ENCODE peak calls at places on chromosomes 11 and 22, in six cellular contexts. One of them, this sample, is unnamed.

GRCh38 chr11:1836011-1836945 is 1.5 kb downstream of the SYT8 start:
- DNase-seq in GM10248: no peak
- DNase-seq in DMS153: no peak
- DNase-seq in AML-193: no peak
- DNase-seq in endothelial cell: no peak
- DNase-seq in astrocyte of the spinal cord: no peak
- DNase-seq in this sample: no peak

GRCh38 chr11:44310198-44310455 is 188 bp upstream of the ALX4 start:
- DNase-seq in DMS153: no peak
- DNase-seq in astrocyte of the spinal cord: no peak
- DNase-seq in AML-193: no peak
- DNase-seq in GM10248: no peak
- DNase-seq in endothelial cell: no peak
- DNase-seq in this sample: no peak

GRCh38 chr22:50621491-50621880 is 6.5 kb downstream of the ARSA start:
- DNase-seq in DMS153: no peak
- DNase-seq in AML-193: peak
- DNase-seq in astrocyte of the spinal cord: no peak
- DNase-seq in endothelial cell: no peak
- DNase-seq in GM10248: peak
- DNase-seq in this sample: no peak

GRCh38 chr11:73323464-73323863 is 15.4 kb downstream of the ARHGEF17 start:
- DNase-seq in DMS153: no peak
- DNase-seq in astrocyte of the spinal cord: peak
- DNase-seq in GM10248: no peak
- DNase-seq in endothelial cell: peak
- DNase-seq in AML-193: no peak
- DNase-seq in this sample: peak

GRCh38 chr11:64447717-64448598 is 89.0 kb downstream of the RPS6KA4 start:
- DNase-seq in GM10248: peak
- DNase-seq in AML-193: peak
- DNase-seq in endothelial cell: no peak
- DNase-seq in astrocyte of the spinal cord: no peak
- DNase-seq in DMS153: no peak
- DNase-seq in this sample: peak

GRCh38 chr11:122656631-122657101 is 1.1 kb downstream of the UBASH3B start:
- DNase-seq in AML-193: peak
- DNase-seq in DMS153: no peak
- DNase-seq in endothelial cell: peak
- DNase-seq in GM10248: peak
- DNase-seq in astrocyte of the spinal cord: peak
- DNase-seq in this sample: no peak

GRCh38 chr11:108960498-108960897 is 295.6 kb downstream of the DDX10 start:
- DNase-seq in DMS153: no peak
- DNase-seq in GM10248: no peak
- DNase-seq in astrocyte of the spinal cord: no peak
- DNase-seq in endothelial cell: no peak
- DNase-seq in AML-193: no peak
- DNase-seq in this sample: no peak

GRCh38 chr22:48883211-48883960 is 944.3 kb downstream of the BRD1 start:
- DNase-seq in endothelial cell: no peak
- DNase-seq in DMS153: no peak
- DNase-seq in AML-193: no peak
- DNase-seq in astrocyte of the spinal cord: no peak
- DNase-seq in GM10248: no peak
- DNase-seq in this sample: no peak

GRCh38 chr11:123083623-123084029 is 21.7 kb upstream of the HSPA8 start:
- DNase-seq in AML-193: no peak
- DNase-seq in DMS153: peak
- DNase-seq in endothelial cell: peak
- DNase-seq in astrocyte of the spinal cord: peak
- DNase-seq in GM10248: no peak
- DNase-seq in this sample: peak

This sample was measured in cardiac muscle cell.